ENCODE peak calls at places on chromosomes 4 and X, in four cellular contexts. One of them, this sample, is unnamed.

GRCh38 chrX:134682081-134682480 is 23.8 kb upstream of the PLAC1 start:
- DNase-seq in H1: no peak
- DNase-seq in HepG2: no peak
- DNase-seq in K562: no peak
- DNase-seq in this sample: no peak

GRCh38 chrX:22969416-22969815 is 30.3 kb upstream of the DDX53 start:
- DNase-seq in H1: no peak
- DNase-seq in HepG2: no peak
- DNase-seq in K562: no peak
- DNase-seq in this sample: no peak

GRCh38 chr4:80535551-80535950 is 200.0 kb downstream of the CFAP299 start:
- DNase-seq in H1: no peak
- DNase-seq in HepG2: no peak
- DNase-seq in K562: no peak
- DNase-seq in this sample: no peak

GRCh38 chrX:11532291-11533075 is 133.2 kb downstream of the ARHGAP6 start:
- DNase-seq in H1: no peak
- DNase-seq in HepG2: no peak
- DNase-seq in K562: peak
- DNase-seq in this sample: peak

GRCh38 chrX:107715331-107716044 is 60.1 kb downstream of the TSC22D3 start:
- DNase-seq in H1: no peak
- DNase-seq in HepG2: no peak
- DNase-seq in K562: no peak
- DNase-seq in this sample: no peak

GRCh38 chr4:135186002-135186401 is 984.4 kb upstream of the PABPC4L start:
- DNase-seq in H1: peak
- DNase-seq in HepG2: no peak
- DNase-seq in K562: no peak
- DNase-seq in this sample: no peak

GRCh38 chr4:111775908-111776307 is 369.3 kb upstream of the FAM241A start:
- DNase-seq in H1: no peak
- DNase-seq in HepG2: no peak
- DNase-seq in K562: no peak
- DNase-seq in this sample: no peak

GRCh38 chr4:1488357-1488756 is 82.1 kb upstream of the NKX1-1 start:
- DNase-seq in H1: no peak
- DNase-seq in HepG2: no peak
- DNase-seq in K562: no peak
- DNase-seq in this sample: no peak

GRCh38 chr4:912548-913279 is 19.4 kb downstream of the GAK start:
- DNase-seq in H1: no peak
- DNase-seq in HepG2: no peak
- DNase-seq in K562: no peak
- DNase-seq in this sample: no peak

GRCh38 chr4:21001490-21001889 is 301.2 kb downstream of the PACRGL start:
- DNase-seq in H1: no peak
- DNase-seq in HepG2: no peak
- DNase-seq in K562: no peak
- DNase-seq in this sample: no peak

GRCh38 chrX:119698835-119699234 is 5.9 kb upstream of the SEPTIN6 start:
- DNase-seq in H1: no peak
- DNase-seq in HepG2: peak
- DNase-seq in K562: peak
- DNase-seq in this sample: peak

GRCh38 chrX:132093239-132093860 is 34.5 kb downstream of the FRMD7 start:
- DNase-seq in H1: no peak
- DNase-seq in HepG2: no peak
- DNase-seq in K562: no peak
- DNase-seq in this sample: no peak

GRCh38 chrX:136196691-136197155 is 49.4 kb downstream of the FHL1 start:
- DNase-seq in H1: no peak
- DNase-seq in HepG2: no peak
- DNase-seq in K562: no peak
- DNase-seq in this sample: no peak

GRCh38 chr4:25795566-25796454 is 67.0 kb downstream of the SEL1L3 start:
- DNase-seq in H1: peak
- DNase-seq in HepG2: peak
- DNase-seq in K562: no peak
- DNase-seq in this sample: no peak

GRCh38 chrX:87924619-87925018 is 407.0 kb downstream of the KLHL4 start:
- DNase-seq in H1: no peak
- DNase-seq in HepG2: no peak
- DNase-seq in K562: no peak
- DNase-seq in this sample: no peak

GRCh38 chr4:8731364-8731763 is 138.8 kb downstream of the CPZ start:
- DNase-seq in H1: no peak
- DNase-seq in HepG2: no peak
- DNase-seq in K562: no peak
- DNase-seq in this sample: no peak

GRCh38 chrX:100935767-100936166 is 7.0 kb upstream of the XKRX start:
- DNase-seq in H1: no peak
- DNase-seq in HepG2: no peak
- DNase-seq in K562: no peak
- DNase-seq in this sample: no peak

GRCh38 chrX:5898463-5898862 is 330.2 kb downstream of the NLGN4X start:
- DNase-seq in H1: no peak
- DNase-seq in HepG2: no peak
- DNase-seq in K562: no peak
- DNase-seq in this sample: no peak

GRCh38 chr4:94827481-94828110 is 69.8 kb downstream of the BMPR1B start:
- DNase-seq in H1: no peak
- DNase-seq in HepG2: no peak
- DNase-seq in K562: peak
- DNase-seq in this sample: peak

GRCh38 chr4:8346838-8347605 is 77.5 kb downstream of the HTRA3 start:
- DNase-seq in H1: no peak
- DNase-seq in HepG2: no peak
- DNase-seq in K562: no peak
- DNase-seq in this sample: no peak

GRCh38 chr4:119652978-119653377 is 24.4 kb upstream of the PDE5A start:
- DNase-seq in H1: no peak
- DNase-seq in HepG2: no peak
- DNase-seq in K562: no peak
- DNase-seq in this sample: no peak

GRCh38 chr4:108068422-108068821 is 78.7 kb downstream of the HADH start:
- DNase-seq in H1: no peak
- DNase-seq in HepG2: no peak
- DNase-seq in K562: no peak
- DNase-seq in this sample: no peak

GRCh38 chrX:104913348-104913747 is 307.1 kb downstream of the TEX13A start:
- DNase-seq in H1: no peak
- DNase-seq in HepG2: peak
- DNase-seq in K562: peak
- DNase-seq in this sample: peak

GRCh38 chr4:139951051-139951450 is 202.9 kb downstream of the MAML3 start:
- DNase-seq in H1: no peak
- DNase-seq in HepG2: no peak
- DNase-seq in K562: no peak
- DNase-seq in this sample: no peak

GRCh38 chrX:39470588-39471155 is 627.1 kb downstream of the BCOR start:
- DNase-seq in H1: no peak
- DNase-seq in HepG2: no peak
- DNase-seq in K562: no peak
- DNase-seq in this sample: no peak

GRCh38 chr4:87839309-87839946 is 6.7 kb downstream of the MEPE start:
- DNase-seq in H1: no peak
- DNase-seq in HepG2: no peak
- DNase-seq in K562: peak
- DNase-seq in this sample: peak

GRCh38 chr4:12881945-12882589 is 602.1 kb downstream of the RAB28 start:
- DNase-seq in H1: no peak
- DNase-seq in HepG2: no peak
- DNase-seq in K562: no peak
- DNase-seq in this sample: no peak

DNA sequence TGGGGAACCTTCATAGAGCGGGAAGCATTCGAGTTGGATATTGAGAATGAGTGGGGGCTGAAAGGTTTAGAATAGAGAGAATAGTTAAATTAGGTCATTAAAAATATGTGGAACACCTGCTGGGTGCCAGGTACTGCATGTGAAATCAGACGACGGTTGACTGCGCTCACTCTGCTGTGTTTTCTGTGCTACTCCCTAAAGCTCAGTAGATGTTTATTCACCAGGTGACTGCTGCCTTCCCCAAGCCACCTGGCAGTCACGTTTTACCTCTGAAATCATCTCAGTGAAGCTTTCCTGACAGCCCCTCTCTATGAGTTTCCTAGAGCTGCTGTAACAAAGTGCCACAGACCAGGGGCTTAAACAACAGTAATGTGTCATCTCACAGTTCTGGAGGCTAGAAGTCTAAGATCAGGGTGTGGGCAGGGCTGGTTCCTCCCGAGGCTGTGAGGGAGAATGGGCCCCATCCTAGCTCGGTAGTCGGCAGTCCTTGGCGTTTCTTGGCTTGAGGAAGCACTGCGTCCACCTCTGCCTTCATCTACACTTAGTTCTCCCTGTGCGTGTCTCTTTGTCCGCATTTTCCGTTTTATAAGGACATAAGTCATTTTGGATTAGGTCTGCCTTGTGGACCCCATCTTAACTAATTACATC is 25.3 kb downstream of the ADD1 start:
- DNase-seq in H1: no peak
- DNase-seq in HepG2: no peak
- DNase-seq in K562: no peak
- DNase-seq in this sample: no peak
- TF ChIP-seq HDAC2 in H1: no peak
- TF ChIP-seq HDAC2 in HepG2: no peak
- TF ChIP-seq HDAC2 in K562: no peak
- TF ChIP-seq HDAC2 in this sample: no peak

DNA sequence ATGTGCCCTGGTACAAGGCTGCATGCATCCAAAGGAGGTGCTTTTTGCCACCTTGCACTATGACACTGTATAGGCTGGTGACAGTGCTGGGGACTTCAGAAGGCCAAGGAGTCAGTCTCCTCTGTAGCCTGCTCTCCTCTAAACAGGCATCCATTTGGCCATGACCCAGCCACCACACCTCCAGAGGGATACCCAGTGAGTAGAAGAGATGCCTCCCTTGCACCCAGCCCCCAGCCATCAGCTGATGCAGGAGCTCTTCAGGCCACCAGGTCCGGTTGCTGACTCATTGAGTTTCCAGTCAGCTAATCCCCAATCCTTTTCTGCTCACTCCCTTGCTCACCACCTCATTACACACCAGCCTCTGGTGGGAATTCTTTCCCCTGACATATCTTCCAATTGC is 99.8 kb downstream of the PJA1 start:
- DNase-seq in H1: peak
- DNase-seq in HepG2: no peak
- DNase-seq in K562: no peak
- DNase-seq in this sample: no peak
- TF ChIP-seq HDAC2 in H1: no peak
- TF ChIP-seq HDAC2 in HepG2: no peak
- TF ChIP-seq HDAC2 in K562: no peak
- TF ChIP-seq HDAC2 in this sample: no peak

DNA sequence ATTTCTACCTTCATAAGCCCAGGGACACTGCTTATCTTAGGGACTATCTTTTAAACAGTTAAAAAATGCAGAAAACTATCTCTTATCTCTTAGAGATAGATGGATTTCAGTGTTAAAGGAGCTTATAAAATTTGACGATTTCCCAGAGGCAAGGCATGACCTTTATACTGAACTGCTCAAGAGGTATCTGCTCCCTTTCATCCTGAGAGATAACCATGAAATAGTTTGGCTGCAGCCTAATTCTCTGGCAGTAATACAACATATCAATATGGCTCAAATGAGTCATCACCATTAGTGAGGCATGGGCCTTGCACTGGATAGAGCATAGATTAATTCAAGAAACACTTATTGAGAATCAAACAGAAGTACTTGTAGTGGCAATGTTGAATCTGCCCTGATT is 348.2 kb upstream of the GRIA3 start:
- DNase-seq in H1: no peak
- DNase-seq in HepG2: no peak
- DNase-seq in K562: no peak
- DNase-seq in this sample: no peak
- TF ChIP-seq HDAC2 in H1: no peak
- TF ChIP-seq HDAC2 in HepG2: no peak
- TF ChIP-seq HDAC2 in K562: no peak
- TF ChIP-seq HDAC2 in this sample: no peak

GRCh38 chr4:137532869-137533236 is 559 bp upstream of the PCDH18 start:
- DNase-seq in H1: no peak
- DNase-seq in HepG2: no peak
- DNase-seq in K562: no peak
- DNase-seq in this sample: no peak
- TF ChIP-seq HDAC2 in H1: no peak
- TF ChIP-seq HDAC2 in HepG2: no peak
- TF ChIP-seq HDAC2 in K562: no peak
- TF ChIP-seq HDAC2 in this sample: no peak

GRCh38 chr4:52852696-52853095 is 9.4 kb upstream of the RASL11B start:
- DNase-seq in H1: no peak
- DNase-seq in HepG2: no peak
- DNase-seq in K562: no peak
- DNase-seq in this sample: no peak

GRCh38 chr4:52850406-52851119 is 11.6 kb upstream of the RASL11B start:
- DNase-seq in H1: no peak
- DNase-seq in HepG2: no peak
- DNase-seq in K562: no peak
- DNase-seq in this sample: no peak

GRCh38 chr4:52856802-52857201 is 5.3 kb upstream of the RASL11B start:
- DNase-seq in H1: no peak
- DNase-seq in HepG2: no peak
- DNase-seq in K562: no peak
- DNase-seq in this sample: no peak

GRCh38 chr4:52852041-52852440 is 10.1 kb upstream of the RASL11B start:
- DNase-seq in H1: no peak
- DNase-seq in HepG2: no peak
- DNase-seq in K562: no peak
- DNase-seq in this sample: no peak

DNA sequence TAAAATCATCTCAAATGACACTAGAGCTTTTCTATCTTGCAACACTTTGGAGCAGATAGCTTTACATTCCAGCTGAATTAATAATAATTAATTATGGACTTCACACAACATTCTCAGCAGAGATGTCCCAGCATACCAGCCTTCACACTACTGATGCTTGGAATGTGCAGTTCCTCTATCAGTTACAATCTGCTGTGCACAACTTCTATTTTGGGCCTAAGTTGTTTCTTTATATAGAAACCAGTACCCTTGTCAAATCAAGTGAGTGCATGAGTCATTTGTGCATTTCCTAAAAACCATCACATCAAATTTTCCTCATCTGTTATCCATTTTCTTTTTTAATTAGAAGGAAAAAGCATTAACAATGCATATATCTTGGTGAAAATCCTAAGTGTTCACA is 8.8 kb upstream of the RASL11B start:
- DNase-seq in H1: no peak
- DNase-seq in HepG2: no peak
- DNase-seq in K562: no peak
- DNase-seq in this sample: no peak
- TF ChIP-seq HDAC2 in H1: no peak
- TF ChIP-seq HDAC2 in HepG2: no peak
- TF ChIP-seq HDAC2 in K562: no peak
- TF ChIP-seq HDAC2 in this sample: no peak

This sample was measured in A549.